ENCODE peak calls at places on chromosomes 4 and X, in six cellular contexts. X, F, S, N, K and L are unnamed samples.

GRCh38 chrX:84748965-84749656 is 246.9 kb upstream of the HDX start:
- DNase-seq in X (no peak), F (no peak), S (no peak), N (no peak), K (no peak), L (no peak)

GRCh38 chr4:83331959-83332358 is 2.7 kb downstream of the HPSE start:
- DNase-seq in X (no peak), F (no peak), S (no peak), N (no peak), K (no peak), L (no peak)

GRCh38 chrX:104565791-104566687 is at the start of gene IL1RAPL2:
- DNase-seq in X (peak; percentile 38), F (no peak), S (no peak), N (peak; percentile 48), K (no peak), L (no peak)

GRCh38 chr4:173018446-173018845 is 150.2 kb upstream of the GALNT7 start:
- DNase-seq in X (no peak), F (no peak), S (no peak), N (no peak), K (no peak), L (no peak)

GRCh38 chr4:24574256-24574655 is 10.1 kb downstream of the DHX15 start:
- DNase-seq in X (no peak), F (no peak), S (no peak), N (no peak), K (no peak), L (no peak)

GRCh38 chr4:157012296-157012695 is 40.7 kb upstream of the PDGFC start:
- DNase-seq in X (no peak), F (no peak), S (no peak), N (no peak), K (no peak), L (no peak)

GRCh38 chr4:111854494-111855087 is 290.7 kb upstream of the FAM241A start:
- DNase-seq in X (peak; percentile 1), F (no peak), S (no peak), N (peak; percentile 22), K (no peak), L (no peak)

GRCh38 chr4:155638195-155638960 is 28.3 kb upstream of the GUCY1A1 start:
- DNase-seq in X (no peak), F (no peak), S (no peak), N (no peak), K (no peak), L (no peak)

GRCh38 chr4:83536649-83537352 is 893 bp downstream of the GPAT3 start:
- DNase-seq in X (no peak), F (no peak), S (no peak), N (no peak), K (no peak), L (no peak)

GRCh38 chrX:19686876-19687275 is 171.6 kb upstream of the MAP3K15 start:
- DNase-seq in X (no peak), F (no peak), S (no peak), N (no peak), K (no peak), L (no peak)

GRCh38 chrX:86237482-86237881 is 89.2 kb downstream of the DACH2 start:
- DNase-seq in X (no peak), F (no peak), S (no peak), N (no peak), K (no peak), L (no peak)

GRCh38 chrX:38819709-38820108 is 18.4 kb downstream of the MID1IP1 start:
- DNase-seq in X (no peak), F (no peak), S (no peak), N (no peak), K (no peak), L (no peak)

GRCh38 chr4:77820836-77821561 is 1.8 kb upstream of the CNOT6L start:
- DNase-seq in X (no peak), F (peak; percentile 22), S (no peak), N (no peak), K (no peak), L (no peak)

GRCh38 chrX:16828126-16828908 is 41.8 kb downstream of the RBBP7 start:
- DNase-seq in X (no peak), F (no peak), S (no peak), N (peak; percentile 29), K (peak; percentile 15), L (peak; percentile 11)

GRCh38 chrX:53882331-53882730 is 161.9 kb downstream of the PHF8 start:
- DNase-seq in X (peak; percentile 5), F (no peak), S (no peak), N (peak; percentile 66), K (no peak), L (no peak)

GRCh38 chrX:45200741-45201234 is at the start of gene DIPK2B:
- DNase-seq in X (no peak), F (no peak), S (no peak), N (no peak), K (no peak), L (peak; percentile 70)

GRCh38 chr4:76993787-76994641 is 44.5 kb downstream of the SEPTIN11 start:
- DNase-seq in X (no peak), F (peak; percentile 60), S (no peak), N (peak; percentile 16), K (no peak), L (no peak)

GRCh38 chrX:45847966-45848365 is 647.3 kb upstream of the DIPK2B start:
- DNase-seq in X (no peak), F (no peak), S (no peak), N (no peak), K (no peak), L (no peak)

GRCh38 chr4:172011196-172011595 is 198.0 kb downstream of the GALNTL6 start:
- DNase-seq in X (no peak), F (no peak), S (no peak), N (no peak), K (no peak), L (no peak)

GRCh38 chr4:116880625-116881024 is 204.8 kb downstream of the TRAM1L1 start:
- DNase-seq in X (no peak), F (no peak), S (no peak), N (no peak), K (no peak), L (no peak)

GRCh38 chr4:2330119-2331042 is 68.5 kb upstream of the MXD4 start:
- DNase-seq in X (peak; percentile 36), F (peak; percentile 11), S (peak; percentile 30), N (no peak), K (no peak), L (no peak)

GRCh38 chrX:24285082-24285481 is 28.8 kb downstream of the SUPT20HL2 start:
- DNase-seq in X (no peak), F (no peak), S (no peak), N (no peak), K (no peak), L (no peak)

GRCh38 chrX:150406559-150406958 is 43.4 kb downstream of the MAMLD1 start:
- DNase-seq in X (no peak), F (no peak), S (no peak), N (no peak), K (no peak), L (no peak)

GRCh38 chr4:148214529-148215166 is 227.6 kb downstream of the NR3C2 start:
- DNase-seq in X (no peak), F (no peak), S (peak; percentile 71), N (peak; percentile 78), K (no peak), L (peak; percentile 61)

GRCh38 chr4:56435001-56435747 is at the start of gene PPAT:
- DNase-seq in X (peak; percentile 79), F (peak; percentile 97), S (peak; percentile 99), N (peak; percentile 98), K (peak; percentile 95), L (peak; percentile 97)

GRCh38 chrX:107673401-107673800 is 45.1 kb downstream of the PRPS1 start:
- DNase-seq in X (no peak), F (no peak), S (no peak), N (no peak), K (no peak), L (no peak)

GRCh38 chrX:107675823-107676555 is 47.7 kb downstream of the PRPS1 start:
- DNase-seq in X (no peak), F (no peak), S (no peak), N (peak; percentile 32), K (no peak), L (no peak)

GRCh38 chrX:107675365-107675654 is 47.0 kb downstream of the PRPS1 start:
- DNase-seq in X (no peak), F (no peak), S (no peak), N (no peak), K (no peak), L (no peak)

GRCh38 chrX:107673933-107674479 is 45.7 kb downstream of the PRPS1 start:
- DNase-seq in X (no peak), F (peak; percentile 95), S (peak; percentile 87), N (peak; percentile 68), K (peak; percentile 75), L (peak; percentile 90)

DNA sequence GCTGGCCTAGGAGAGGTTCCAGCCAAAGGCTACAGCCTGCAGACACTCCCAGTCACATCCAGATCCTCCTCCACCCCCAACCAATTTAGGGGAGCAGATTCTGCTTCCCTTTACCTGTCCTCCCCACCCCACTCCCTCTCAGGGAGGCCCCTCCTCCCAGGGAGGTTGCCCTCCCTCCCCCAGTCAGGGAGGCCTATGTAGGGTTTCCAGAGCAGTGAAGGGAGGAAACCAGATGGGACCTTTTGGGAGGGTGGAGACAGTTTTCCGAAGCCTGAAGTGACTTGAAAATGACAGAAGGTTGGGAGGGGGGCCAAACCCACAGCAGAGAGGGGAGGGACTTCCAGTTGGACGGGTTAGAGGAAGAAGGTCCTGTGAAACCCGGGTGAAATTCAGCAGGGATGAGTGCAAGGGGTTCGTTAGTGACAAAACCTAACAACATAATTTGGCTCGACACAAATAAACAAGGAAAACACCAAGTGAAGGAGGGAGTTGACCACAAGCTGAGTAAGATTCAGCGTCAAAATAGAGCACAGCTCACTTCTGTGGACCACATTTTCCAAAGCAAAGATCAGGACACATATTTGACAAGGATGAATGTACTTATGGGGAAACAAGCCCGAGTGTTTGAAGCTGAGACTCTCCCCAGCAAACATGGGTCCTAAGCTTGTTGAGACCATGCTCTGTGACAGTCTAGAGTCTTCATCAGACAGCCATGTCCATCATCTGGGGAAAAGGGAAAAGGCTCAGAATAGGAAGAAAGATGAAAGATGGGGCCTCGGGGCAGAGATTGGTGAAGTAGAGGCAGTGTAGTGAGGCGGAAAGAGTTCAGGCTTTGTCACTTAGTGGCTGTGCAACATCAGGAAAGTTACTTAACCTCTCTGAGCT is 46.4 kb downstream of the PRPS1 start:
- DNase-seq in X (no peak), F (peak; percentile 61), S (peak; percentile 75), N (peak; percentile 49), K (peak; percentile 69), L (peak; percentile 74)
- H3K4me3 ChIP-seq in X (no peak overlapping the region), F (peak overlapping the region; percentile 60), S (no peak overlapping the region), N (no peak overlapping the region), K (peak overlapping the region; percentile 51), L (no peak overlapping the region)

DNA sequence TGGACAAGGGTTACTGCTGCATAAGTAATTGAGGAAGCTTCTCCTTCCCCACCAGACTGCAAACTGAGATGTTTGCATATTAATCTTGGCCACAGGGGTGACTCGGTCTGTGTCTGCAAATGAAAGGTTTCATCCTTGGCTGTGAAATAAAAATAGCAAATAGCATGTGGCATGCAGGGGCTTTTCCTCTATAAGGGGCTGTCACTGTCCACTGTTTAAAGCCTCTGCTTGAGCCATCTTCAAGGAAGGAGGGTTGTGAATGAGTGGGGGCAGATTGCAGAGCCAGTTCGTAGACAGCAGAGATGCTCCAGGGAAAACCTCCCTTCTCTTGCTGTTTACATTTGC is 33.3 kb downstream of the TMSB4X start:
- DNase-seq in X (no peak), F (no peak), S (no peak), N (no peak), K (no peak), L (no peak)
- H3K4me3 ChIP-seq in X (no peak overlapping the region), F (no peak overlapping the region), S (no peak overlapping the region), N (no peak overlapping the region), K (no peak overlapping the region), L (no peak overlapping the region)

GRCh38 chr4:41613362-41613761 is 75.4 kb downstream of the LIMCH1 start:
- DNase-seq in X (no peak), F (no peak), S (no peak), N (no peak), K (no peak), L (no peak)
- H3K4me3 ChIP-seq in X (no peak overlapping the region), F (peak overlapping the region; percentile 5), S (no peak overlapping the region), N (no peak overlapping the region), K (peak overlapping the region; percentile 17), L (peak overlapping the region; percentile 32)

GRCh38 chr4:176443646-176444409 is 124.1 kb downstream of the SPCS3 start:
- DNase-seq in X (no peak), F (no peak), S (no peak), N (no peak), K (no peak), L (no peak)
- H3K4me3 ChIP-seq in X (no peak overlapping the region), F (no peak overlapping the region), S (no peak overlapping the region), N (no peak overlapping the region), K (no peak overlapping the region), L (no peak overlapping the region)